ENCODE peak calls at places on chromosomes 3 and 15, in eight cellular contexts. L, W, O, N, B, S, M and V are unnamed samples. For H3K4me1 and H3K27me3, the result is how much of the 10 kb centered on the place peaks cover.

GRCh38 chr3:73499787-73500186 is 125.0 kb downstream of the PDZRN3 start:
- DNase-seq in L (no peak), W (no peak), O (no peak), N (no peak), B (no peak), S (no peak), M (no peak), V (no peak)

GRCh38 chr3:117133066-117133465 is 423.5 kb downstream of the TUSC7 start:
- DNase-seq in L (no peak), W (no peak), O (no peak), N (no peak), B (no peak), S (no peak), M (no peak), V (no peak)

GRCh38 chr3:35744419-35744818 is 105.1 kb downstream of the ARPP21 start:
- DNase-seq in L (no peak), W (no peak), O (no peak), N (peak), B (peak), S (no peak), M (no peak), V (no peak)

GRCh38 chr3:79019137-79019923 is 748.5 kb downstream of the ROBO1 start:
- DNase-seq in L (peak), W (peak), O (no peak), N (peak), B (peak), S (peak), M (peak), V (peak)

GRCh38 chr3:147702499-147702898 is 293.3 kb downstream of the ZIC1 start:
- DNase-seq in L (no peak), W (no peak), O (no peak), N (no peak), B (no peak), S (no peak), M (no peak), V (no peak)

GRCh38 chr15:64009798-64010241 is 36.5 kb downstream of the DAPK2 start:
- DNase-seq in L (no peak), W (no peak), O (peak), N (no peak), B (no peak), S (no peak), M (no peak), V (no peak)

GRCh38 chr3:58214484-58215316 is 3.9 kb upstream of the DNASE1L3 start:
- DNase-seq in L (no peak), W (no peak), O (no peak), N (no peak), B (no peak), S (no peak), M (no peak), V (peak)

GRCh38 chr15:40928975-40929729 is at the start of gene DLL4:
- DNase-seq in L (no peak), W (peak), O (no peak), N (peak), B (peak), S (peak), M (peak), V (no peak)

GRCh38 chr3:11566916-11567315 is 76.8 kb downstream of the VGLL4 start:
- DNase-seq in L (no peak), W (no peak), O (no peak), N (peak), B (no peak), S (no peak), M (no peak), V (no peak)

GRCh38 chr3:111662907-111663306 is 67.8 kb upstream of the ZBED2 start:
- DNase-seq in L (no peak), W (no peak), O (no peak), N (no peak), B (no peak), S (no peak), M (no peak), V (no peak)

GRCh38 chr3:116929534-116930222 is 220.1 kb downstream of the TUSC7 start:
- DNase-seq in L (no peak), W (no peak), O (no peak), N (no peak), B (no peak), S (no peak), M (peak), V (no peak)

GRCh38 chr3:77038468-77038927 is 1.4 kb upstream of the ROBO2 start:
- DNase-seq in L (peak), W (peak), O (no peak), N (peak), B (peak), S (peak), M (peak), V (peak)

GRCh38 chr3:189726277-189726676 is 95.1 kb downstream of the TP63 start:
- DNase-seq in L (no peak), W (no peak), O (no peak), N (no peak), B (no peak), S (no peak), M (no peak), V (no peak)

GRCh38 chr3:71069797-71070196 is 513.7 kb downstream of the FOXP1 start:
- DNase-seq in L (peak), W (peak), O (peak), N (peak), B (peak), S (peak), M (peak), V (peak)

GRCh38 chr3:48832691-48833090 is 15.0 kb downstream of the PRKAR2A start:
- DNase-seq in L (no peak), W (no peak), O (no peak), N (no peak), B (no peak), S (no peak), M (no peak), V (no peak)

GRCh38 chr15:79090487-79091203 is at the start of gene RASGRF1:
- DNase-seq in L (peak), W (no peak), O (no peak), N (peak), B (peak), S (no peak), M (peak), V (peak)

GRCh38 chr3:57011022-57011421 is 49.4 kb upstream of the SPATA12 start:
- DNase-seq in L (no peak), W (no peak), O (no peak), N (no peak), B (no peak), S (no peak), M (no peak), V (no peak)

GRCh38 chr3:80158332-80158731 is 390.5 kb upstream of the ROBO1 start:
- DNase-seq in L (no peak), W (no peak), O (no peak), N (no peak), B (no peak), S (no peak), M (no peak), V (no peak)

GRCh38 chr3:104685492-104685891 is 681.2 kb upstream of the ALCAM start:
- DNase-seq in L (no peak), W (no peak), O (no peak), N (no peak), B (no peak), S (no peak), M (no peak), V (no peak)

GRCh38 chr3:52536369-52537164 is at the start of gene UQCC5:
- DNase-seq in L (peak), W (peak), O (peak), N (peak), B (peak), S (peak), M (peak), V (peak)

GRCh38 chr3:52537165-52537635 is 795 bp downstream of the UQCC5 start:
- DNase-seq in L (no peak), W (no peak), O (no peak), N (no peak), B (no peak), S (no peak), M (no peak), V (no peak)

GRCh38 chr3:52536112-52536368 is 365 bp upstream of the UQCC5 start:
- DNase-seq in L (no peak), W (no peak), O (no peak), N (no peak), B (no peak), S (no peak), M (no peak), V (no peak)

GRCh38 chr3:52539010-52539653 is 2.7 kb downstream of the UQCC5 start:
- DNase-seq in L (no peak), W (no peak), O (no peak), N (no peak), B (no peak), S (no peak), M (no peak), V (no peak)

GRCh38 chr3:52537726-52538421 is 1.5 kb downstream of the UQCC5 start:
- DNase-seq in L (no peak), W (no peak), O (no peak), N (no peak), B (no peak), S (no peak), M (no peak), V (no peak)
- H3K4me1 ChIP-seq in L (under half), W (under half), O (under half), N (under half), B (under half), S (under half), M (under half), V (under half)

GRCh38 chr3:138879541-138880380 is 45.0 kb upstream of the PIK3CB start:
- DNase-seq in L (no peak), W (no peak), O (no peak), N (no peak), B (no peak), S (no peak), M (no peak), V (no peak)
- H3K4me3 ChIP-seq in L (no peak), W (no peak), O (no peak), N (no peak), B (no peak), S (no peak), M (no peak), V (no peak)

GRCh38 chr15:91223902-91224301 is 123.8 kb downstream of the SV2B start:
- DNase-seq in L (no peak), W (no peak), O (no peak), N (no peak), B (no peak), S (no peak), M (no peak), V (no peak)
- H3K27me3 ChIP-seq in L (under half), W (under half), O (under half), N (under half), B (under half), S (under half), M (under half), V (under half)

GRCh38 chr3:101640256-101640655 is 36.7 kb downstream of the ZBTB11 start:
- DNase-seq in L (no peak), W (no peak), O (no peak), N (no peak), B (no peak), S (no peak), M (no peak), V (no peak)
- H3K4me1 ChIP-seq in L (under half), W (under half), O (under half), N (under half), B (under half), S (under half), M (under half), V (under half)

GRCh38 chr3:45566951-45567411 is 27.6 kb upstream of the LIMD1 start:
- DNase-seq in L (peak), W (no peak), O (no peak), N (no peak), B (no peak), S (no peak), M (no peak), V (no peak)
- H3K4me3 ChIP-seq in L (no peak), W (no peak), O (no peak), N (no peak), B (no peak), S (no peak), M (no peak), V (no peak)

GRCh38 chr15:98431171-98431570 is 217.2 kb upstream of the IGF1R start:
- DNase-seq in L (no peak), W (no peak), O (no peak), N (no peak), B (no peak), S (no peak), M (no peak), V (no peak)

GRCh38 chr15:98433302-98433701 is 215.0 kb upstream of the IGF1R start:
- DNase-seq in L (no peak), W (no peak), O (no peak), N (no peak), B (no peak), S (no peak), M (no peak), V (no peak)

GRCh38 chr15:98425173-98425572 is 223.2 kb upstream of the IGF1R start:
- DNase-seq in L (no peak), W (no peak), O (no peak), N (no peak), B (no peak), S (no peak), M (no peak), V (no peak)

GRCh38 chr15:98433856-98434255 is 214.5 kb upstream of the IGF1R start:
- DNase-seq in L (no peak), W (no peak), O (no peak), N (no peak), B (no peak), S (no peak), M (no peak), V (no peak)

GRCh38 chr15:98428253-98428989 is 219.9 kb upstream of the IGF1R start:
- DNase-seq in L (peak), W (peak), O (peak), N (peak), B (peak), S (peak), M (peak), V (peak)
- H3K27me3 ChIP-seq in L (under half), W (under half), O (under half), N (half or more), B (half or more), S (under half), M (half or more), V (under half)

DNA sequence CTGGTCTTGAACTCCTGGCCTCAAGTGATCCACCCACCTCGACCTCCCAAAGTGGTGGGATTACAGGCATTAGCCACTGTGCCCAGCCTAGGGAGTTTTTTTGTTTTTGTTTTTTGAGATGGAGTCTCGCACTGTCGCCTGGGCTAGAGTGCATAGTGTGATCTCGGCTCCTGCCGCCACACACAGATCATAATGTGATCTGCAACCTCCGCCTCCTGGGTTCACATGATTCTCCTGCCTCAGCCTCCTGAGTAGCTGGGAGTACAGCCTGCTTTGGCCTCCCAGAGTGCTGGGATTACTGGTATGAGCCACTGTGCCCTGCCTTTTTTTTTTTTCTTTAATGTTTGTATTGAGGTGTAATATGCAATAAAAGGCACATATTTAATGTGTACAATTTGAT is 78.2 kb downstream of the SMAD3 start:
- DNase-seq in L (peak), W (no peak), O (no peak), N (no peak), B (no peak), S (no peak), M (no peak), V (no peak)
- H3K4me1 ChIP-seq in L (under half), W (half or more), O (under half), N (half or more), B (half or more), S (under half), M (under half), V (under half)